ENCODE peak calls at places on chromosomes 5 and 9, in six cellular contexts. M is uterus, G is left ventricle myocardium inferior, T is AG10803, H is lower lobe of right lung, E is astrocyte of the spinal cord. L is an unnamed sample.

GRCh38 chr5:171954721-171955120 is 51.7 kb downstream of the FBXW11 start:
- DNase-seq in G (no peak), H (no peak), E (peak; percentile 36), M (no peak), T (peak; percentile 42), L (peak; percentile 44)

GRCh38 chr5:90606539-90606938 is 47.9 kb downstream of the ADGRV1 start:
- DNase-seq in H (no peak), T (no peak), G (no peak), M (no peak), E (no peak), L (peak; percentile 1)

GRCh38 chr9:112762726-112763518 is 12.4 kb downstream of the SNX30 start:
- DNase-seq in T (no peak), G (no peak), M (no peak), H (no peak), E (no peak), L (no peak)

GRCh38 chr5:176342766-176343458 is 18.7 kb downstream of the KIAA1191 start:
- DNase-seq in G (no peak), E (no peak), M (no peak), T (no peak), H (no peak), L (peak; percentile 28)

GRCh38 chr9:35520404-35520790 is 30.5 kb downstream of the RUSC2 start:
- DNase-seq in G (no peak), H (no peak), E (no peak), T (no peak), M (no peak), L (no peak)

GRCh38 chr9:106587021-106587420 is 275.9 kb upstream of the ZNF462 start:
- DNase-seq in M (no peak), H (no peak), G (no peak), E (peak; percentile 41), T (peak; percentile 12), L (no peak)

GRCh38 chr5:152688561-152689274 is 283.6 kb upstream of the NMUR2 start:
- DNase-seq in T (peak; percentile 82), G (no peak), E (peak; percentile 97), M (peak; percentile 25), H (no peak), L (peak; percentile 54)

GRCh38 chr5:161391724-161392123 is 154.8 kb downstream of the GABRB2 start:
- DNase-seq in G (no peak), T (no peak), M (no peak), H (no peak), E (no peak), L (no peak)

GRCh38 chr5:145811834-145812625 is 23.1 kb downstream of the PRELID2 start:
- DNase-seq in G (no peak), E (peak; percentile 54), H (no peak), T (peak; percentile 61), M (no peak), L (peak; percentile 74)

GRCh38 chr5:68545636-68546325 is 330.2 kb downstream of the PIK3R1 start:
- DNase-seq in H (no peak), G (no peak), T (no peak), M (no peak), E (no peak), L (no peak)

GRCh38 chr5:127696688-127697087 is 6.5 kb upstream of the CCDC192 start:
- DNase-seq in M (no peak), H (no peak), G (no peak), E (peak; percentile 45), T (peak; percentile 59), L (peak; percentile 86)

GRCh38 chr9:89604463-89605180 is at the start of gene GADD45G:
- DNase-seq in G (peak; percentile 91), T (peak; percentile 54), H (peak; percentile 95), M (peak; percentile 93), E (peak; percentile 76), L (peak; percentile 58)

GRCh38 chr9:136942881-136943230 is 1.7 kb downstream of the FBXW5 start:
- DNase-seq in G (no peak), H (no peak), E (no peak), M (no peak), T (no peak), L (no peak)

GRCh38 chr5:1781726-1782384 is 17.8 kb downstream of the MRPL36 start:
- DNase-seq in M (no peak), H (no peak), T (no peak), G (no peak), E (no peak), L (no peak)

GRCh38 chr5:113345261-113345940 is 89.4 kb downstream of the TSSK1B start:
- DNase-seq in H (no peak), M (no peak), G (no peak), T (no peak), E (peak; percentile 86), L (no peak)

GRCh38 chr9:70031141-70031545 is 12.5 kb upstream of the MAMDC2 start:
- DNase-seq in H (no peak), T (no peak), E (peak; percentile 79), M (no peak), G (no peak), L (peak; percentile 52)

GRCh38 chr5:68460147-68460760 is 244.7 kb downstream of the PIK3R1 start:
- DNase-seq in T (peak; percentile 71), E (peak; percentile 72), M (no peak), H (no peak), G (no peak), L (peak; percentile 46)

GRCh38 chr5:119996128-119996527 is 366.8 kb downstream of the FAM170A start:
- DNase-seq in H (no peak), E (peak; percentile 19), M (no peak), T (peak; percentile 3), G (no peak), L (peak; percentile 55)

GRCh38 chr5:53366245-53366644 is 114.2 kb upstream of the FST start:
- DNase-seq in E (no peak), M (no peak), G (no peak), T (no peak), H (no peak), L (no peak)

GRCh38 chr5:1640276-1640898 is 116.6 kb upstream of the LPCAT1 start:
- DNase-seq in M (no peak), G (no peak), H (peak; percentile 35), T (no peak), E (no peak), L (no peak)

GRCh38 chr5:176866913-176867312 is 32.2 kb downstream of the HK3 start:
- DNase-seq in E (no peak), H (no peak), M (no peak), G (no peak), T (no peak), L (no peak)

GRCh38 chr9:133351908-133352634 is 4.1 kb downstream of the RPL7A start:
- DNase-seq in T (peak; percentile 65), E (peak; percentile 49), H (no peak), G (no peak), M (no peak), L (peak; percentile 73)

GRCh38 chr9:131578778-131579504 is 33.6 kb downstream of the PRRT1B start:
- DNase-seq in G (no peak), H (no peak), T (no peak), E (no peak), M (no peak), L (no peak)

GRCh38 chr5:88727705-88728313 is 155.2 kb downstream of the MEF2C start:
- DNase-seq in T (peak; percentile 40), E (peak; percentile 47), G (no peak), H (no peak), M (no peak), L (no peak)

GRCh38 chr9:133946840-133947486 is 45.2 kb downstream of the VAV2 start:
- DNase-seq in H (peak; percentile 36), E (no peak), T (no peak), G (peak; percentile 10), M (no peak), L (no peak)

GRCh38 chr5:180116441-180117377 is 45.1 kb upstream of the RNF130 start:
- DNase-seq in M (peak; percentile 8), T (no peak), G (no peak), H (peak; percentile 45), E (no peak), L (no peak)

GRCh38 chr5:164688437-164688836 is 1183.0 kb downstream of the MAT2B start:
- DNase-seq in T (no peak), M (no peak), G (no peak), H (no peak), E (no peak), L (no peak)

GRCh38 chr5:161342886-161343285 is 203.6 kb downstream of the GABRB2 start:
- DNase-seq in M (no peak), T (no peak), G (no peak), H (no peak), E (no peak), L (no peak)

DNA sequence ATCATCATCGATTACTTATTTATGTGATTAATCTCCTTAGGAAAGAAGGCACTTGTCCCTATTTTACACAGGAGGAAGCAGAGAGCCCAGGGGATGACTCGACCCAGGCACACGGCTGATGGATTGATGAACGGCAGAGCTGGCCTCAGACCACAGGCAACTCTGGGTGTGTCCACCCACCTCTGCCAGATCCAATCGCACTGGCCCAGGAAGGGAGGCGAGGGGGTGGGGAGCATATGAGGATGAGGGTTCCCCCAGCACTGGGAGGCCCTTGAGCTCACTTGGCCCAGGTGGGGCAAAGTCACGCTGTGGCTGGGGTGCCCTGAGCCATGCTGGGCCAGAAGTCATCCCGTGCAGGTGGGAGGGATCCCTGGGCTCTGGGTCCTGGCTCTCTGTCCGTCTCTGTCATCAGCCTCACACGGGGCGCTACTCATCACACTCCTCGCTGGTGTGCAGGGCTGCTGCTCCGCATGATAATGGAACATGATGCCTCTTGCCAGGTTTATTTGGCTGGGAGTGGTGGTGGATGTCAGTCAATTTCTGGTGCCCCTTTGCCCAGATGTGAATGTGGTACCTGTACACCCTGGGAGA is 160.1 kb downstream of the GAPVD1 start:
- DNase-seq in M (no peak), H (no peak), T (no peak), G (no peak), E (no peak), L (no peak)
- H3K4me3 ChIP-seq in M (no peak overlapping the region), H (no peak overlapping the region), T (no peak overlapping the region), G (no peak overlapping the region), E (no peak overlapping the region), L (no peak overlapping the region)

DNA sequence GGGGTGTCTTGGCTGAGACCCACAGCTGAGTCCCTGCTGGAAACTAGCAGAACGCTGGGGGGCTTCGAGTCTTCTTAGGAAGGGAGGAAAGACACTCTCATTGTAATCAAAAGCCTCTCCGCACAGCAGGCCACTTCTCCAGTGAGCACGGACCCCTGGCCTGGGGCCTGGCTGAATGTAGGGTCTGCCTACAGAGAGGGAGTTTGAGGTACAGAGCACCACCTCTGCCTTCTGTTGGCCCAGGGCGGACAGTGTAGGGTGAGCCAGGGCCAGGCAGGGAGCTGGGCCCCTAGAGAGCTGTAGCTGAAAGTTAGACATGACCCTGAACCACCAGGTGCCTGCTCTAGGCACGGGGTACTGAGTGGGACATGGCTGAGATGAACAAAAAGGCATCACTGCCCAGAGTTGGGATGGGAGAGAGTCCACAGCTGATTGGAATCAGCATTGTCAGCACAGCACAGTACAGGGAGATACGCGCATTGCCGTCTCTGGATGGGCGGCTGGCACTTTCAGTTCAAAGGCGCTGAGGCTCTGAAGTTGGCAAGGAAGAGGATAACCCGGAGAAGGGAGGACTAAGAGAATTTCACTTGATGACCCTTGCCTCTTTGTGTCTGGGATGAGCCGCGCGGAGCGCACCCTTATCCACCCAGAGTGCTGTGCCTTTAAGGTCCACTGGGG is 363 bp upstream of the SLC25A48 start:
- DNase-seq in M (no peak), T (peak; percentile 19), G (no peak), H (no peak), E (peak; percentile 22), L (peak; percentile 23)
- TF ChIP-seq CTCF in M (no peak), T (peak; percentile 64), G (peak; percentile 74), H (peak; percentile 47), E (peak; percentile 76), L (peak; percentile 59)

GRCh38 chr5:36722913-36723312 is 116.5 kb downstream of the SLC1A3 start:
- DNase-seq in G (no peak), T (peak; percentile 8), M (no peak), H (no peak), E (no peak), L (no peak)
- H3K4me3 ChIP-seq in G (no peak overlapping the region), T (no peak overlapping the region), M (no peak overlapping the region), H (no peak overlapping the region), E (no peak overlapping the region), L (no peak overlapping the region)

GRCh38 chr5:55924744-55925143 is 70.0 kb downstream of the IL6ST start:
- DNase-seq in M (no peak), H (no peak), T (no peak), G (no peak), E (no peak), L (no peak)
- TF ChIP-seq CTCF in M (no peak), H (no peak), T (no peak), G (no peak), E (no peak), L (no peak)